ENCODE peak calls at places on chromosomes 11 and 22, in eight cellular contexts. L is posterior cingulate gyrus; A is IMR-90; Z is NCI-H1930; G is ELR; P is activated naive CD8-positive, alpha-beta T cell treated with anti-CD3 and anti-CD28 coated beads, Interleukin-2, amount 50 U/mL, for 24 hours; Q is cortex of kidney; B is HTR-8/SVneo. Y is an unnamed sample.

GRCh38 chr11:17513853-17514252 is 30.4 kb downstream of the USH1C start:
- DNase-seq in L (no peak), A (no peak), Z (no peak), G (peak), P (peak), Q (no peak), B (no peak), Y (no peak)

GRCh38 chr11:2210366-2211112 is 38.9 kb upstream of the TH start:
- DNase-seq in L (no peak), A (no peak), Z (no peak), G (no peak), P (peak), Q (no peak), B (no peak), Y (no peak)

GRCh38 chr22:48490513-48491411 is 1336.9 kb downstream of the BRD1 start:
- DNase-seq in L (no peak), A (no peak), Z (no peak), G (no peak), P (no peak), Q (no peak), B (no peak), Y (no peak)

GRCh38 chr22:44361391-44362126 is 48.8 kb upstream of the SHISAL1 start:
- DNase-seq in L (no peak), A (no peak), Z (no peak), G (peak), P (no peak), Q (no peak), B (no peak), Y (no peak)

GRCh38 chr11:111531156-111531555 is 9.4 kb upstream of the LAYN start:
- DNase-seq in L (no peak), A (peak), Z (no peak), G (peak), P (no peak), Q (no peak), B (no peak), Y (no peak)

GRCh38 chr11:27196040-27196897 is 155.7 kb downstream of the BBOX1 start:
- DNase-seq in L (no peak), A (no peak), Z (no peak), G (no peak), P (no peak), Q (no peak), B (no peak), Y (no peak)

GRCh38 chr22:38755155-38755910 is 465 bp downstream of the SUN2 start:
- DNase-seq in L (peak), A (peak), Z (no peak), G (peak), P (peak), Q (peak), B (peak), Y (no peak)

GRCh38 chr11:26994579-26995210 is 783 bp downstream of the FIBIN start:
- DNase-seq in L (no peak), A (no peak), Z (no peak), G (no peak), P (no peak), Q (no peak), B (no peak), Y (no peak)

GRCh38 chr22:49411236-49411635 is 416.4 kb downstream of the BRD1 start:
- DNase-seq in L (no peak), A (no peak), Z (no peak), G (no peak), P (no peak), Q (no peak), B (no peak), Y (no peak)

GRCh38 chr22:20015971-20016733 is 471 bp downstream of the ARVCF start:
- DNase-seq in L (no peak), A (no peak), Z (no peak), G (peak), P (peak), Q (no peak), B (no peak), Y (no peak)

GRCh38 chr11:65927904-65928397 is 8.7 kb downstream of the DRAP1 start:
- DNase-seq in L (no peak), A (no peak), Z (no peak), G (peak), P (peak), Q (no peak), B (no peak), Y (no peak)

GRCh38 chr11:17765381-17766359 is 31.1 kb downstream of the KCNC1 start:
- DNase-seq in L (peak), A (peak), Z (no peak), G (peak), P (no peak), Q (no peak), B (no peak), Y (no peak)

GRCh38 chr11:87194985-87195820 is 157.5 kb downstream of the TMEM135 start:
- DNase-seq in L (no peak), A (no peak), Z (no peak), G (no peak), P (no peak), Q (no peak), B (no peak), Y (no peak)

GRCh38 chr22:27045103-27045940 is 387.9 kb downstream of the MIAT start:
- DNase-seq in L (no peak), A (peak), Z (no peak), G (peak), P (no peak), Q (no peak), B (peak), Y (peak)

GRCh38 chr22:28799125-28799833 is 1.1 kb downstream of the XBP1 start:
- DNase-seq in L (no peak), A (peak), Z (no peak), G (peak), P (peak), Q (no peak), B (peak), Y (peak)

GRCh38 chr11:116262370-116262769 is 510.4 kb downstream of the BUD13 start:
- DNase-seq in L (no peak), A (no peak), Z (no peak), G (no peak), P (no peak), Q (no peak), B (no peak), Y (no peak)

GRCh38 chr11:87295237-87295636 is 257.5 kb downstream of the TMEM135 start:
- DNase-seq in L (no peak), A (no peak), Z (peak), G (no peak), P (no peak), Q (no peak), B (no peak), Y (no peak)

GRCh38 chr22:19291218-19291579 is 320 bp downstream of the CLTCL1 start:
- DNase-seq in L (no peak), A (no peak), Z (no peak), G (peak), P (peak), Q (no peak), B (no peak), Y (no peak)